ENCODE peak calls at places on chromosomes 7 and 10, in seven cellular contexts. A, V, Z, C, D, M and I are unnamed samples.

GRCh38 chr7:85750454-85750949 is 563.6 kb upstream of the SEMA3D start:
- DNase-seq in A (no peak), V (peak), Z (peak), C (peak), D (peak), M (no peak), I (no peak)

GRCh38 chr7:133293390-133294110 is 40.7 kb downstream of the EXOC4 start:
- DNase-seq in A (no peak), V (no peak), Z (no peak), C (no peak), D (no peak), M (no peak), I (no peak)

GRCh38 chr10:78894089-78894840 is 174.5 kb upstream of the ZMIZ1 start:
- DNase-seq in A (no peak), V (no peak), Z (no peak), C (no peak), D (no peak), M (no peak), I (peak)

GRCh38 chr10:7085913-7086589 is 324.8 kb downstream of the SFMBT2 start:
- DNase-seq in A (no peak), V (no peak), Z (peak), C (peak), D (peak), M (no peak), I (no peak)

GRCh38 chr7:684416-684815 is 42.1 kb upstream of the DNAAF5 start:
- DNase-seq in A (no peak), V (no peak), Z (no peak), C (no peak), D (no peak), M (no peak), I (no peak)

GRCh38 chr7:156907656-156908055 is 14.7 kb upstream of the LMBR1 start:
- DNase-seq in A (no peak), V (no peak), Z (no peak), C (peak), D (no peak), M (peak), I (no peak)

GRCh38 chr7:132311747-132312146 is 264.5 kb downstream of the PLXNA4 start:
- DNase-seq in A (no peak), V (no peak), Z (no peak), C (no peak), D (no peak), M (no peak), I (no peak)

GRCh38 chr10:69045441-69046300 is 42.2 kb upstream of the SRGN start:
- DNase-seq in A (no peak), V (no peak), Z (no peak), C (no peak), D (peak), M (peak), I (no peak)

GRCh38 chr7:143227806-143228205 is 6.0 kb downstream of the TAS2R40 start:
- DNase-seq in A (no peak), V (no peak), Z (no peak), C (no peak), D (no peak), M (peak), I (no peak)

GRCh38 chr7:43692582-43693373 is 36.5 kb downstream of the COA1 start:
- DNase-seq in A (no peak), V (no peak), Z (no peak), C (peak), D (no peak), M (peak), I (no peak)

GRCh38 chr10:86203162-86203905 is 163.3 kb downstream of the GRID1 start:
- DNase-seq in A (no peak), V (no peak), Z (peak), C (no peak), D (peak), M (no peak), I (peak)

GRCh38 chr10:5498791-5499492 is 428 bp downstream of the CALML5 start:
- DNase-seq in A (no peak), V (no peak), Z (no peak), C (no peak), D (no peak), M (no peak), I (no peak)

GRCh38 chr10:81524467-81524866 is 350.5 kb upstream of the NRG3 start:
- DNase-seq in A (no peak), V (no peak), Z (no peak), C (no peak), D (no peak), M (no peak), I (no peak)

GRCh38 chr7:104642551-104642950 is 314.1 kb downstream of the LHFPL3 start:
- DNase-seq in A (no peak), V (no peak), Z (no peak), C (no peak), D (no peak), M (no peak), I (no peak)

GRCh38 chr10:132447446-132448247 is 50.6 kb downstream of the PWWP2B start:
- DNase-seq in A (peak), V (no peak), Z (no peak), C (peak), D (peak), M (peak), I (no peak)

GRCh38 chr7:140229101-140229525 is 52.3 kb upstream of the KDM7A start:
- DNase-seq in A (no peak), V (peak), Z (no peak), C (no peak), D (no peak), M (no peak), I (no peak)

GRCh38 chr7:13987395-13987794 is 2.1 kb downstream of the ETV1 start:
- DNase-seq in A (no peak), V (no peak), Z (no peak), C (no peak), D (no peak), M (no peak), I (no peak)

GRCh38 chr7:90931996-90932912 is 332.0 kb upstream of the FZD1 start:
- DNase-seq in A (no peak), V (no peak), Z (no peak), C (no peak), D (peak), M (no peak), I (no peak)

GRCh38 chr7:13903997-13904396 is 85.5 kb downstream of the ETV1 start:
- DNase-seq in A (no peak), V (no peak), Z (no peak), C (no peak), D (peak), M (peak), I (no peak)

GRCh38 chr10:102593074-102593803 is 51.0 kb upstream of the TRIM8 start:
- DNase-seq in A (no peak), V (no peak), Z (no peak), C (peak), D (no peak), M (no peak), I (no peak)

GRCh38 chr7:74606101-74606908 is 51.2 kb upstream of the GTF2I start:
- DNase-seq in A (no peak), V (peak), Z (peak), C (peak), D (peak), M (peak), I (no peak)

GRCh38 chr10:6212266-6212640 is 9.5 kb downstream of the PFKFB3 start:
- DNase-seq in A (no peak), V (no peak), Z (no peak), C (no peak), D (no peak), M (no peak), I (no peak)

GRCh38 chr7:127983804-127984332 is 47.4 kb downstream of the LRRC4 start:
- DNase-seq in A (no peak), V (no peak), Z (no peak), C (peak), D (peak), M (peak), I (no peak)

GRCh38 chr10:58952747-58953466 is 223.5 kb upstream of the PHYHIPL start:
- DNase-seq in A (no peak), V (no peak), Z (peak), C (peak), D (peak), M (no peak), I (peak)

GRCh38 chr10:5147255-5147980 is 37.5 kb downstream of the AKR1C8 start:
- DNase-seq in A (no peak), V (no peak), Z (no peak), C (no peak), D (no peak), M (no peak), I (no peak)

GRCh38 chr10:84194424-84195043 is at the start of gene CDHR1:
- DNase-seq in A (peak), V (peak), Z (peak), C (peak), D (peak), M (no peak), I (no peak)